ENCODE peak calls at places on chromosomes 7 and 10, in five cellular contexts. One of them, this sample, is unnamed.

GRCh38 chr10:58642283-58642682 is 129.6 kb downstream of the BICC1 start:
- DNase-seq in smooth muscle cell of the brain vasculature: no peak
- DNase-seq in activated T-cell treated with anti-CD3 and anti-CD28 coated beads for 48 hours: no peak
- DNase-seq in iris pigment epithelial cell: peak; percentile 31
- DNase-seq in OCI-LY7: no peak
- DNase-seq in this sample: peak; percentile 87

GRCh38 chr10:80509403-80510161 is 28.1 kb upstream of the SH2D4B start:
- DNase-seq in iris pigment epithelial cell: peak; percentile 93
- DNase-seq in activated T-cell treated with anti-CD3 and anti-CD28 coated beads for 48 hours: no peak
- DNase-seq in OCI-LY7: no peak
- DNase-seq in smooth muscle cell of the brain vasculature: peak; percentile 70
- DNase-seq in this sample: peak; percentile 85

GRCh38 chr7:87870471-87870870 is 5.7 kb downstream of the SLC25A40 start:
- DNase-seq in OCI-LY7: no peak
- DNase-seq in activated T-cell treated with anti-CD3 and anti-CD28 coated beads for 48 hours: no peak
- DNase-seq in smooth muscle cell of the brain vasculature: no peak
- DNase-seq in iris pigment epithelial cell: no peak
- DNase-seq in this sample: no peak

GRCh38 chr7:127650842-127651555 is 995 bp upstream of the SND1 start:
- DNase-seq in OCI-LY7: no peak
- DNase-seq in activated T-cell treated with anti-CD3 and anti-CD28 coated beads for 48 hours: no peak
- DNase-seq in smooth muscle cell of the brain vasculature: peak; percentile 21
- DNase-seq in iris pigment epithelial cell: no peak
- DNase-seq in this sample: no peak

GRCh38 chr7:75892634-75893272 is 13.9 kb downstream of the RHBDD2 start:
- DNase-seq in iris pigment epithelial cell: no peak
- DNase-seq in OCI-LY7: no peak
- DNase-seq in smooth muscle cell of the brain vasculature: no peak
- DNase-seq in activated T-cell treated with anti-CD3 and anti-CD28 coated beads for 48 hours: no peak
- DNase-seq in this sample: peak; percentile 54

GRCh38 chr10:102452672-102453340 is 1.5 kb upstream of the C10orf95 start:
- DNase-seq in OCI-LY7: no peak
- DNase-seq in activated T-cell treated with anti-CD3 and anti-CD28 coated beads for 48 hours: peak; percentile 74
- DNase-seq in smooth muscle cell of the brain vasculature: no peak
- DNase-seq in iris pigment epithelial cell: peak; percentile 72
- DNase-seq in this sample: peak; percentile 94

GRCh38 chr7:116142850-116143249 is 67.5 kb upstream of the TES start:
- DNase-seq in activated T-cell treated with anti-CD3 and anti-CD28 coated beads for 48 hours: no peak
- DNase-seq in iris pigment epithelial cell: no peak
- DNase-seq in smooth muscle cell of the brain vasculature: no peak
- DNase-seq in OCI-LY7: no peak
- DNase-seq in this sample: no peak

GRCh38 chr10:8034666-8035640 is 19.5 kb upstream of the GATA3 start:
- DNase-seq in activated T-cell treated with anti-CD3 and anti-CD28 coated beads for 48 hours: no peak
- DNase-seq in iris pigment epithelial cell: peak; percentile 22
- DNase-seq in OCI-LY7: no peak
- DNase-seq in smooth muscle cell of the brain vasculature: no peak
- DNase-seq in this sample: no peak

GRCh38 chr10:124495725-124496124 is 34.1 kb downstream of the LHPP start:
- DNase-seq in activated T-cell treated with anti-CD3 and anti-CD28 coated beads for 48 hours: no peak
- DNase-seq in iris pigment epithelial cell: no peak
- DNase-seq in OCI-LY7: no peak
- DNase-seq in smooth muscle cell of the brain vasculature: no peak
- DNase-seq in this sample: no peak

GRCh38 chr10:107553470-107553869 is 389.0 kb upstream of the SORCS1 start:
- DNase-seq in iris pigment epithelial cell: peak; percentile 72
- DNase-seq in smooth muscle cell of the brain vasculature: peak; percentile 13
- DNase-seq in OCI-LY7: no peak
- DNase-seq in activated T-cell treated with anti-CD3 and anti-CD28 coated beads for 48 hours: no peak
- DNase-seq in this sample: peak; percentile 73

GRCh38 chr10:11724938-11725776 is 17.0 kb upstream of the ECHDC3 start:
- DNase-seq in OCI-LY7: peak; percentile 90
- DNase-seq in iris pigment epithelial cell: peak; percentile 76
- DNase-seq in activated T-cell treated with anti-CD3 and anti-CD28 coated beads for 48 hours: no peak
- DNase-seq in smooth muscle cell of the brain vasculature: peak; percentile 36
- DNase-seq in this sample: peak; percentile 63

GRCh38 chr10:96719850-96720421 is 378 bp downstream of the PIK3AP1 start:
- DNase-seq in OCI-LY7: peak; percentile 94
- DNase-seq in activated T-cell treated with anti-CD3 and anti-CD28 coated beads for 48 hours: peak; percentile 51
- DNase-seq in smooth muscle cell of the brain vasculature: no peak
- DNase-seq in iris pigment epithelial cell: no peak
- DNase-seq in this sample: peak; percentile 10

GRCh38 chr10:81978238-81978637 is 103.2 kb downstream of the NRG3 start:
- DNase-seq in iris pigment epithelial cell: peak; percentile 0
- DNase-seq in smooth muscle cell of the brain vasculature: peak; percentile 15
- DNase-seq in activated T-cell treated with anti-CD3 and anti-CD28 coated beads for 48 hours: no peak
- DNase-seq in OCI-LY7: peak; percentile 25
- DNase-seq in this sample: peak; percentile 44

GRCh38 chr10:132136097-132136521 is 50.6 kb upstream of the DPYSL4 start:
- DNase-seq in activated T-cell treated with anti-CD3 and anti-CD28 coated beads for 48 hours: no peak
- DNase-seq in OCI-LY7: no peak
- DNase-seq in iris pigment epithelial cell: no peak
- DNase-seq in smooth muscle cell of the brain vasculature: no peak
- DNase-seq in this sample: no peak

GRCh38 chr7:127786184-127786583 is 134.2 kb downstream of the SND1 start:
- DNase-seq in activated T-cell treated with anti-CD3 and anti-CD28 coated beads for 48 hours: no peak
- DNase-seq in OCI-LY7: no peak
- DNase-seq in iris pigment epithelial cell: peak; percentile 56
- DNase-seq in smooth muscle cell of the brain vasculature: no peak
- DNase-seq in this sample: peak; percentile 59

GRCh38 chr7:96199421-96199820 is 122.5 kb downstream of the SLC25A13 start:
- DNase-seq in activated T-cell treated with anti-CD3 and anti-CD28 coated beads for 48 hours: no peak
- DNase-seq in iris pigment epithelial cell: peak; percentile 35
- DNase-seq in OCI-LY7: no peak
- DNase-seq in smooth muscle cell of the brain vasculature: no peak
- DNase-seq in this sample: no peak

GRCh38 chr10:21022821-21023220 is 125.7 kb upstream of the NEBL start:
- DNase-seq in smooth muscle cell of the brain vasculature: no peak
- DNase-seq in OCI-LY7: no peak
- DNase-seq in activated T-cell treated with anti-CD3 and anti-CD28 coated beads for 48 hours: no peak
- DNase-seq in iris pigment epithelial cell: peak; percentile 65
- DNase-seq in this sample: no peak

GRCh38 chr7:29442146-29442545 is 121.5 kb upstream of the PRR15 start:
- DNase-seq in activated T-cell treated with anti-CD3 and anti-CD28 coated beads for 48 hours: no peak
- DNase-seq in smooth muscle cell of the brain vasculature: no peak
- DNase-seq in iris pigment epithelial cell: peak; percentile 77
- DNase-seq in OCI-LY7: no peak
- DNase-seq in this sample: peak; percentile 23

GRCh38 chr10:97355571-97355975 is 21.0 kb upstream of the FRAT2 start:
- DNase-seq in smooth muscle cell of the brain vasculature: no peak
- DNase-seq in activated T-cell treated with anti-CD3 and anti-CD28 coated beads for 48 hours: no peak
- DNase-seq in OCI-LY7: no peak
- DNase-seq in iris pigment epithelial cell: peak; percentile 15
- DNase-seq in this sample: no peak

GRCh38 chr7:151187409-151188251 is 580 bp upstream of the ASB10 start:
- DNase-seq in iris pigment epithelial cell: no peak
- DNase-seq in activated T-cell treated with anti-CD3 and anti-CD28 coated beads for 48 hours: no peak
- DNase-seq in OCI-LY7: no peak
- DNase-seq in smooth muscle cell of the brain vasculature: no peak
- DNase-seq in this sample: no peak

GRCh38 chr10:113982745-113983144 is 60.9 kb upstream of the ADRB1 start:
- DNase-seq in iris pigment epithelial cell: no peak
- DNase-seq in activated T-cell treated with anti-CD3 and anti-CD28 coated beads for 48 hours: no peak
- DNase-seq in OCI-LY7: peak; percentile 67
- DNase-seq in smooth muscle cell of the brain vasculature: no peak
- DNase-seq in this sample: no peak

GRCh38 chr10:23065549-23065948 is 29.8 kb upstream of the MSRB2 start:
- DNase-seq in activated T-cell treated with anti-CD3 and anti-CD28 coated beads for 48 hours: no peak
- DNase-seq in iris pigment epithelial cell: peak; percentile 71
- DNase-seq in OCI-LY7: no peak
- DNase-seq in smooth muscle cell of the brain vasculature: no peak
- DNase-seq in this sample: peak; percentile 72

GRCh38 chr10:4034907-4035581 is 250.0 kb upstream of the KLF6 start:
- DNase-seq in OCI-LY7: no peak
- DNase-seq in iris pigment epithelial cell: peak; percentile 39
- DNase-seq in smooth muscle cell of the brain vasculature: peak; percentile 32
- DNase-seq in activated T-cell treated with anti-CD3 and anti-CD28 coated beads for 48 hours: no peak
- DNase-seq in this sample: peak; percentile 54

GRCh38 chr7:31307941-31308340 is 32.6 kb downstream of the NEUROD6 start:
- DNase-seq in activated T-cell treated with anti-CD3 and anti-CD28 coated beads for 48 hours: no peak
- DNase-seq in smooth muscle cell of the brain vasculature: no peak
- DNase-seq in OCI-LY7: no peak
- DNase-seq in iris pigment epithelial cell: no peak
- DNase-seq in this sample: no peak

GRCh38 chr10:75108684-75109458 is 2.6 kb upstream of the SAMD8 start:
- DNase-seq in activated T-cell treated with anti-CD3 and anti-CD28 coated beads for 48 hours: no peak
- DNase-seq in smooth muscle cell of the brain vasculature: no peak
- DNase-seq in OCI-LY7: peak; percentile 21
- DNase-seq in iris pigment epithelial cell: no peak
- DNase-seq in this sample: no peak

GRCh38 chr10:74822583-74823089 is 3.8 kb upstream of the KAT6B start:
- DNase-seq in OCI-LY7: no peak
- DNase-seq in smooth muscle cell of the brain vasculature: no peak
- DNase-seq in activated T-cell treated with anti-CD3 and anti-CD28 coated beads for 48 hours: no peak
- DNase-seq in iris pigment epithelial cell: peak; percentile 39
- DNase-seq in this sample: peak; percentile 66

GRCh38 chr10:43304687-43305333 is 37.9 kb upstream of the RASGEF1A start:
- DNase-seq in activated T-cell treated with anti-CD3 and anti-CD28 coated beads for 48 hours: peak; percentile 54
- DNase-seq in smooth muscle cell of the brain vasculature: no peak
- DNase-seq in OCI-LY7: no peak
- DNase-seq in iris pigment epithelial cell: peak; percentile 45
- DNase-seq in this sample: peak; percentile 72

GRCh38 chr10:70462349-70462984 is 16.1 kb upstream of the PALD1 start:
- DNase-seq in OCI-LY7: no peak
- DNase-seq in smooth muscle cell of the brain vasculature: no peak
- DNase-seq in activated T-cell treated with anti-CD3 and anti-CD28 coated beads for 48 hours: no peak
- DNase-seq in iris pigment epithelial cell: no peak
- DNase-seq in this sample: no peak

GRCh38 chr10:99540673-99541531 is 8.2 kb downstream of the NKX2-3 start:
- DNase-seq in iris pigment epithelial cell: no peak
- DNase-seq in activated T-cell treated with anti-CD3 and anti-CD28 coated beads for 48 hours: no peak
- DNase-seq in smooth muscle cell of the brain vasculature: no peak
- DNase-seq in OCI-LY7: no peak
- DNase-seq in this sample: no peak

GRCh38 chr10:82982110-82982608 is 1107.2 kb downstream of the NRG3 start:
- DNase-seq in OCI-LY7: no peak
- DNase-seq in smooth muscle cell of the brain vasculature: peak; percentile 47
- DNase-seq in iris pigment epithelial cell: peak; percentile 61
- DNase-seq in activated T-cell treated with anti-CD3 and anti-CD28 coated beads for 48 hours: no peak
- DNase-seq in this sample: peak; percentile 83

GRCh38 chr7:43485580-43485979 is 97.3 kb upstream of the STK17A start:
- DNase-seq in iris pigment epithelial cell: no peak
- DNase-seq in activated T-cell treated with anti-CD3 and anti-CD28 coated beads for 48 hours: no peak
- DNase-seq in OCI-LY7: no peak
- DNase-seq in smooth muscle cell of the brain vasculature: no peak
- DNase-seq in this sample: no peak

GRCh38 chr10:24310104-24310503 is 101.2 kb downstream of the KIAA1217 start:
- DNase-seq in iris pigment epithelial cell: no peak
- DNase-seq in OCI-LY7: no peak
- DNase-seq in smooth muscle cell of the brain vasculature: no peak
- DNase-seq in activated T-cell treated with anti-CD3 and anti-CD28 coated beads for 48 hours: no peak
- DNase-seq in this sample: no peak

GRCh38 chr10:100816671-100817070 is 71.3 kb downstream of the PAX2 start:
- DNase-seq in OCI-LY7: no peak
- DNase-seq in smooth muscle cell of the brain vasculature: no peak
- DNase-seq in activated T-cell treated with anti-CD3 and anti-CD28 coated beads for 48 hours: no peak
- DNase-seq in iris pigment epithelial cell: no peak
- DNase-seq in this sample: no peak

GRCh38 chr10:24428410-24428782 is 219.5 kb downstream of the KIAA1217 start:
- DNase-seq in smooth muscle cell of the brain vasculature: no peak
- DNase-seq in OCI-LY7: no peak
- DNase-seq in activated T-cell treated with anti-CD3 and anti-CD28 coated beads for 48 hours: no peak
- DNase-seq in iris pigment epithelial cell: peak; percentile 87
- DNase-seq in this sample: no peak

GRCh38 chr7:1883031-1883761 is 213.1 kb downstream of the ELFN1 start:
- DNase-seq in activated T-cell treated with anti-CD3 and anti-CD28 coated beads for 48 hours: no peak
- DNase-seq in smooth muscle cell of the brain vasculature: peak; percentile 23
- DNase-seq in OCI-LY7: no peak
- DNase-seq in iris pigment epithelial cell: peak; percentile 69
- DNase-seq in this sample: peak; percentile 93

GRCh38 chr10:79179404-79180309 is 110.9 kb downstream of the ZMIZ1 start:
- DNase-seq in OCI-LY7: peak; percentile 31
- DNase-seq in iris pigment epithelial cell: no peak
- DNase-seq in activated T-cell treated with anti-CD3 and anti-CD28 coated beads for 48 hours: no peak
- DNase-seq in smooth muscle cell of the brain vasculature: no peak
- DNase-seq in this sample: peak; percentile 59